ENCODE peak calls at places on chromosomes 13 and 19, in five cellular contexts. K is kidney glomerular epithelial cell, R is GOT3, E is fibroblast of pulmonary artery, B is M059J. A is an unnamed sample.
A peak's percentile ranks its signal among the peaks of the same experiment; 100 is the strongest.

GRCh38 chr19:13026478-13026999 is 31.3 kb downstream of the NFIX start:
- DNase-seq in E (peak; percentile 40), R (no peak), K (peak; percentile 66), B (peak; percentile 89), A (peak; percentile 61)

GRCh38 chr19:6055013-6055795 is 55.1 kb downstream of the RFX2 start:
- DNase-seq in R (no peak), K (no peak), B (no peak), E (no peak), A (no peak)

GRCh38 chr13:99995503-99996176 is 14.1 kb downstream of the ZIC2 start:
- DNase-seq in B (peak; percentile 30), R (no peak), K (no peak), E (peak; percentile 21), A (peak; percentile 48)

GRCh38 chr19:41226053-41226873 is 7.2 kb downstream of the AXL start:
- DNase-seq in B (peak; percentile 93), K (peak; percentile 92), R (peak; percentile 74), E (peak; percentile 92), A (peak; percentile 96)

GRCh38 chr13:89695343-89696257 is 1651.9 kb upstream of the MIR17HG start:
- DNase-seq in B (peak; percentile 2), E (peak; percentile 70), R (no peak), K (peak; percentile 38), A (no peak)

GRCh38 chr19:42965204-42965603 is 28.2 kb upstream of the PSG7 start:
- DNase-seq in K (no peak), B (peak; percentile 91), E (peak; percentile 6), R (no peak), A (peak; percentile 43)

GRCh38 chr19:29387586-29387985 is 138.2 kb upstream of the VSTM2B start:
- DNase-seq in K (no peak), R (no peak), E (no peak), B (no peak), A (no peak)

GRCh38 chr19:49017666-49018351 is 918 bp upstream of the LHB start:
- DNase-seq in K (peak; percentile 21), E (peak; percentile 49), B (peak; percentile 68), R (no peak), A (peak; percentile 85)

GRCh38 chr13:73987618-73988017 is 146.6 kb downstream of the KLF12 start:
- DNase-seq in B (no peak), E (no peak), R (no peak), K (no peak), A (no peak)

GRCh38 chr13:110333837-110334236 is 26.8 kb downstream of the COL4A2 start:
- DNase-seq in R (no peak), K (no peak), B (no peak), E (no peak), A (no peak)

GRCh38 chr13:92991687-92992086 is 234.9 kb upstream of the GPC6 start:
- DNase-seq in R (no peak), B (no peak), E (peak; percentile 37), K (no peak), A (no peak)

GRCh38 chr19:51564791-51565190 is 6.3 kb upstream of the ZNF175 start:
- DNase-seq in E (no peak), B (no peak), K (no peak), R (no peak), A (no peak)

A was measured in Daoy.